ENCODE peak calls at places on chromosomes 5 and 9, in seven cellular contexts. U is CD4-positive, alpha-beta T cell; Y is putamen; R is dorsolateral prefrontal cortex; O is stimulated activated effector memory CD8-positive, alpha-beta T cell treated with anti-CD3 and anti-CD28 coated beads, Interleukin-12 subunit alpha, Interleukin-12 subunit beta, amount 100 ng/mL, for 72 hours; T is M059J; X is HFFc6. I is an unnamed sample.

GRCh38 chr9:136943291-136944093 is 1.0 kb downstream of the FBXW5 start:
- DNase-seq in Y (no peak), U (no peak), O (no peak), X (peak), R (no peak), T (peak), I (peak)

GRCh38 chr5:167708449-167708848 is 583.0 kb upstream of the WWC1 start:
- DNase-seq in Y (no peak), T (peak), O (no peak), R (no peak), X (no peak), U (no peak), I (no peak)

GRCh38 chr5:18119156-18119785 is 485.0 kb downstream of the TAF11L14 start:
- DNase-seq in T (no peak), U (no peak), O (no peak), X (no peak), R (no peak), Y (no peak), I (no peak)

GRCh38 chr5:108607421-108607820 is 140.3 kb upstream of the FER start:
- DNase-seq in T (no peak), R (no peak), Y (no peak), X (no peak), U (no peak), O (no peak), I (no peak)

GRCh38 chr5:67193479-67193878 is 3.1 kb downstream of the CD180 start:
- DNase-seq in O (no peak), X (no peak), T (no peak), R (no peak), Y (no peak), U (no peak), I (no peak)

GRCh38 chr5:135269224-135269623 is 129.8 kb downstream of the MACROH2A1 start:
- DNase-seq in O (no peak), T (peak), X (peak), Y (no peak), R (no peak), U (no peak), I (no peak)

GRCh38 chr5:87411586-87412416 is 929 bp downstream of the CCNH start:
- DNase-seq in O (no peak), U (no peak), R (no peak), X (no peak), Y (peak), T (peak), I (peak)

GRCh38 chr5:173435543-173435942 is 107.3 kb upstream of the STC2 start:
- DNase-seq in U (no peak), R (no peak), Y (no peak), T (no peak), X (no peak), O (no peak), I (no peak)

GRCh38 chr9:121281614-121282291 is 13.8 kb downstream of the GSN start:
- DNase-seq in R (no peak), T (peak), O (no peak), U (no peak), Y (no peak), X (peak), I (no peak)

GRCh38 chr5:90997082-90997481 is 386.0 kb downstream of the ARRDC3 start:
- DNase-seq in X (no peak), R (no peak), U (no peak), Y (no peak), O (no peak), T (no peak), I (no peak)

GRCh38 chr9:5459289-5459829 is 9.0 kb downstream of the CD274 start:
- DNase-seq in T (peak), U (no peak), R (no peak), O (peak), Y (no peak), X (no peak), I (no peak)

GRCh38 chr9:86599565-86599964 is 245.4 kb upstream of the TUT7 start:
- DNase-seq in Y (no peak), R (no peak), U (no peak), O (no peak), T (no peak), X (no peak), I (no peak)

GRCh38 chr9:92739346-92740014 is 25.2 kb downstream of the BICD2 start:
- DNase-seq in T (no peak), R (no peak), X (no peak), Y (no peak), O (no peak), U (no peak), I (no peak)

GRCh38 chr5:102450313-102450990 is 48.3 kb downstream of the SLCO6A1 start:
- DNase-seq in O (no peak), R (no peak), T (peak), X (no peak), U (no peak), Y (no peak), I (no peak)

GRCh38 chr5:159509002-159509660 is 178.8 kb upstream of the IL12B start:
- DNase-seq in O (no peak), Y (no peak), T (no peak), X (no peak), R (no peak), U (no peak), I (no peak)

GRCh38 chr9:86854898-86855523 is 92.3 kb downstream of the GAS1 start:
- DNase-seq in O (no peak), R (no peak), X (peak), Y (no peak), T (peak), U (no peak), I (no peak)

GRCh38 chr5:34959323-34959722 is 30.0 kb downstream of the DNAJC21 start:
- DNase-seq in Y (no peak), X (peak), U (no peak), R (no peak), T (peak), O (no peak), I (no peak)

GRCh38 chr5:5364932-5365331 is 57.5 kb upstream of the ICE1 start:
- DNase-seq in T (no peak), Y (no peak), R (no peak), O (no peak), X (no peak), U (no peak), I (no peak)

GRCh38 chr5:75660678-75661465 is 49.6 kb downstream of the ANKDD1B start:
- DNase-seq in U (no peak), O (no peak), R (no peak), Y (peak), T (no peak), X (no peak), I (no peak)

GRCh38 chr5:178284996-178285395 is 52.4 kb upstream of the PHYKPL start:
- DNase-seq in X (no peak), O (no peak), Y (no peak), T (no peak), U (no peak), R (no peak), I (no peak)

GRCh38 chr5:106331415-106331814 is 1339.3 kb downstream of the EFNA5 start:
- DNase-seq in R (no peak), O (no peak), Y (no peak), X (peak), T (peak), U (no peak), I (no peak)

GRCh38 chr9:37602817-37603216 is 10.4 kb upstream of the TOMM5 start:
- DNase-seq in U (no peak), X (no peak), O (no peak), T (no peak), R (no peak), Y (no peak), I (no peak)

GRCh38 chr9:22049411-22049810 is 40.3 kb upstream of the CDKN2B start:
- DNase-seq in Y (no peak), R (no peak), T (peak), X (no peak), O (no peak), U (no peak), I (no peak)

GRCh38 chr9:110049699-110050450 is 158.1 kb downstream of the C9orf152 start:
- DNase-seq in U (no peak), R (no peak), Y (no peak), T (peak), X (no peak), O (no peak), I (peak)

GRCh38 chr5:36870399-36871040 is 6.0 kb upstream of the NIPBL start:
- DNase-seq in T (peak), O (no peak), R (no peak), Y (peak), X (peak), U (no peak), I (peak)

I was measured in germinal center.